ENCODE peak calls at places on chromosomes 5 and 9, in seven cellular contexts. One of them, this sample, is unnamed.

GRCh38 chr9:133440884-133441283 is 18.7 kb downstream of the ADAMTS13 start:
- DNase-seq in adrenal gland: no peak
- DNase-seq in stomach: no peak
- DNase-seq in lower lobe of right lung: no peak
- DNase-seq in T follicular helper cell: no peak
- DNase-seq in T-helper 9 cell: no peak
- DNase-seq in CD4-positive, alpha-beta T cell: no peak
- DNase-seq in this sample: no peak

GRCh38 chr5:53983568-53984465 is 326.6 kb downstream of the ARL15 start:
- DNase-seq in stomach: no peak
- DNase-seq in CD4-positive, alpha-beta T cell: no peak
- DNase-seq in adrenal gland: no peak
- DNase-seq in T follicular helper cell: no peak
- DNase-seq in T-helper 9 cell: no peak
- DNase-seq in lower lobe of right lung: no peak
- DNase-seq in this sample: no peak

GRCh38 chr5:50720061-50720460 is 53.6 kb downstream of the PARP8 start:
- DNase-seq in T follicular helper cell: no peak
- DNase-seq in stomach: no peak
- DNase-seq in lower lobe of right lung: no peak
- DNase-seq in adrenal gland: no peak
- DNase-seq in CD4-positive, alpha-beta T cell: no peak
- DNase-seq in T-helper 9 cell: no peak
- DNase-seq in this sample: no peak

GRCh38 chr5:1555011-1555807 is 31.4 kb upstream of the LPCAT1 start:
- DNase-seq in CD4-positive, alpha-beta T cell: no peak
- DNase-seq in T follicular helper cell: no peak
- DNase-seq in stomach: no peak
- DNase-seq in T-helper 9 cell: no peak
- DNase-seq in lower lobe of right lung: peak
- DNase-seq in adrenal gland: peak
- DNase-seq in this sample: peak

GRCh38 chr5:33310471-33310870 is 130.3 kb upstream of the TARS1 start:
- DNase-seq in stomach: no peak
- DNase-seq in adrenal gland: no peak
- DNase-seq in T-helper 9 cell: no peak
- DNase-seq in CD4-positive, alpha-beta T cell: no peak
- DNase-seq in lower lobe of right lung: no peak
- DNase-seq in T follicular helper cell: no peak
- DNase-seq in this sample: no peak

GRCh38 chr9:32550046-32550608 is 2.0 kb upstream of the SMIM27 start:
- DNase-seq in lower lobe of right lung: no peak
- DNase-seq in T follicular helper cell: no peak
- DNase-seq in T-helper 9 cell: no peak
- DNase-seq in stomach: no peak
- DNase-seq in adrenal gland: no peak
- DNase-seq in CD4-positive, alpha-beta T cell: no peak
- DNase-seq in this sample: no peak

GRCh38 chr5:172315599-172316531 is 32.3 kb upstream of the UBTD2 start:
- DNase-seq in adrenal gland: no peak
- DNase-seq in lower lobe of right lung: no peak
- DNase-seq in T follicular helper cell: no peak
- DNase-seq in T-helper 9 cell: no peak
- DNase-seq in stomach: no peak
- DNase-seq in CD4-positive, alpha-beta T cell: no peak
- DNase-seq in this sample: no peak

GRCh38 chr5:178732281-178732680 is 1.8 kb upstream of the ZNF354A start:
- DNase-seq in stomach: no peak
- DNase-seq in lower lobe of right lung: no peak
- DNase-seq in T follicular helper cell: no peak
- DNase-seq in T-helper 9 cell: no peak
- DNase-seq in CD4-positive, alpha-beta T cell: no peak
- DNase-seq in adrenal gland: no peak
- DNase-seq in this sample: no peak

GRCh38 chr5:81151546-81151945 is 81.6 kb upstream of the CKMT2 start:
- DNase-seq in CD4-positive, alpha-beta T cell: no peak
- DNase-seq in stomach: no peak
- DNase-seq in lower lobe of right lung: no peak
- DNase-seq in T follicular helper cell: no peak
- DNase-seq in adrenal gland: no peak
- DNase-seq in T-helper 9 cell: no peak
- DNase-seq in this sample: no peak

GRCh38 chr5:56269216-56269927 is 36.2 kb upstream of the ANKRD55 start:
- DNase-seq in lower lobe of right lung: no peak
- DNase-seq in stomach: no peak
- DNase-seq in T-helper 9 cell: no peak
- DNase-seq in adrenal gland: peak
- DNase-seq in CD4-positive, alpha-beta T cell: no peak
- DNase-seq in T follicular helper cell: no peak
- DNase-seq in this sample: peak

GRCh38 chr9:110027624-110028023 is 180.3 kb downstream of the C9orf152 start:
- DNase-seq in adrenal gland: peak
- DNase-seq in stomach: no peak
- DNase-seq in CD4-positive, alpha-beta T cell: no peak
- DNase-seq in T follicular helper cell: no peak
- DNase-seq in T-helper 9 cell: no peak
- DNase-seq in lower lobe of right lung: no peak
- DNase-seq in this sample: no peak

GRCh38 chr9:34374905-34375552 is 1.7 kb downstream of the MYORG start:
- DNase-seq in adrenal gland: no peak
- DNase-seq in lower lobe of right lung: no peak
- DNase-seq in stomach: peak
- DNase-seq in CD4-positive, alpha-beta T cell: no peak
- DNase-seq in T follicular helper cell: no peak
- DNase-seq in T-helper 9 cell: no peak
- DNase-seq in this sample: no peak

GRCh38 chr5:123701511-123702200 is 189.7 kb downstream of the CSNK1G3 start:
- DNase-seq in adrenal gland: no peak
- DNase-seq in T follicular helper cell: no peak
- DNase-seq in stomach: no peak
- DNase-seq in T-helper 9 cell: no peak
- DNase-seq in lower lobe of right lung: no peak
- DNase-seq in CD4-positive, alpha-beta T cell: no peak
- DNase-seq in this sample: no peak

GRCh38 chr9:33881635-33882034 is 64.7 kb downstream of the UBE2R2 start:
- DNase-seq in CD4-positive, alpha-beta T cell: no peak
- DNase-seq in T follicular helper cell: no peak
- DNase-seq in stomach: no peak
- DNase-seq in adrenal gland: no peak
- DNase-seq in lower lobe of right lung: no peak
- DNase-seq in T-helper 9 cell: no peak
- DNase-seq in this sample: no peak

GRCh38 chr5:132496631-132497487 is 6.3 kb upstream of the IRF1 start:
- DNase-seq in stomach: peak
- DNase-seq in T-helper 9 cell: no peak
- DNase-seq in lower lobe of right lung: peak
- DNase-seq in adrenal gland: peak
- DNase-seq in T follicular helper cell: no peak
- DNase-seq in CD4-positive, alpha-beta T cell: peak
- DNase-seq in this sample: peak

GRCh38 chr5:128905225-128906110 is 59.8 kb upstream of the SLC27A6 start:
- DNase-seq in T follicular helper cell: peak
- DNase-seq in T-helper 9 cell: peak
- DNase-seq in CD4-positive, alpha-beta T cell: peak
- DNase-seq in lower lobe of right lung: no peak
- DNase-seq in adrenal gland: peak
- DNase-seq in stomach: no peak
- DNase-seq in this sample: peak

GRCh38 chr5:94245608-94246007 is 372.8 kb downstream of the KIAA0825 start:
- DNase-seq in CD4-positive, alpha-beta T cell: no peak
- DNase-seq in T follicular helper cell: no peak
- DNase-seq in stomach: no peak
- DNase-seq in adrenal gland: no peak
- DNase-seq in lower lobe of right lung: peak
- DNase-seq in T-helper 9 cell: no peak
- DNase-seq in this sample: no peak

GRCh38 chr9:97545507-97545906 is 44.0 kb downstream of the TMOD1 start:
- DNase-seq in adrenal gland: no peak
- DNase-seq in lower lobe of right lung: no peak
- DNase-seq in T-helper 9 cell: no peak
- DNase-seq in CD4-positive, alpha-beta T cell: no peak
- DNase-seq in T follicular helper cell: no peak
- DNase-seq in stomach: no peak
- DNase-seq in this sample: no peak

GRCh38 chr5:76083555-76084495 is 642 bp downstream of the SV2C start:
- DNase-seq in lower lobe of right lung: no peak
- DNase-seq in CD4-positive, alpha-beta T cell: no peak
- DNase-seq in T-helper 9 cell: no peak
- DNase-seq in adrenal gland: no peak
- DNase-seq in T follicular helper cell: no peak
- DNase-seq in stomach: no peak
- DNase-seq in this sample: no peak

GRCh38 chr9:112894031-112894430 is 3.4 kb upstream of the SLC46A2 start:
- DNase-seq in T follicular helper cell: no peak
- DNase-seq in adrenal gland: no peak
- DNase-seq in stomach: no peak
- DNase-seq in T-helper 9 cell: no peak
- DNase-seq in lower lobe of right lung: no peak
- DNase-seq in CD4-positive, alpha-beta T cell: no peak
- DNase-seq in this sample: no peak

GRCh38 chr9:96663506-96664120 is 8.5 kb upstream of the PRXL2C start:
- DNase-seq in adrenal gland: no peak
- DNase-seq in stomach: no peak
- DNase-seq in T follicular helper cell: no peak
- DNase-seq in T-helper 9 cell: no peak
- DNase-seq in CD4-positive, alpha-beta T cell: no peak
- DNase-seq in lower lobe of right lung: no peak
- DNase-seq in this sample: no peak

GRCh38 chr5:34543687-34544086 is 112.4 kb upstream of the RAI14 start:
- DNase-seq in stomach: no peak
- DNase-seq in lower lobe of right lung: no peak
- DNase-seq in T-helper 9 cell: no peak
- DNase-seq in CD4-positive, alpha-beta T cell: no peak
- DNase-seq in adrenal gland: no peak
- DNase-seq in T follicular helper cell: no peak
- DNase-seq in this sample: no peak

GRCh38 chr5:133400831-133401351 is 211.4 kb downstream of the FSTL4 start:
- DNase-seq in CD4-positive, alpha-beta T cell: no peak
- DNase-seq in adrenal gland: no peak
- DNase-seq in T follicular helper cell: no peak
- DNase-seq in stomach: no peak
- DNase-seq in T-helper 9 cell: no peak
- DNase-seq in lower lobe of right lung: no peak
- DNase-seq in this sample: no peak

GRCh38 chr5:1865948-1866347 is 16.8 kb downstream of the IRX4 start:
- DNase-seq in stomach: no peak
- DNase-seq in T-helper 9 cell: no peak
- DNase-seq in CD4-positive, alpha-beta T cell: no peak
- DNase-seq in lower lobe of right lung: no peak
- DNase-seq in adrenal gland: no peak
- DNase-seq in T follicular helper cell: no peak
- DNase-seq in this sample: no peak

GRCh38 chr5:14724633-14725032 is 60.1 kb downstream of the OTULIN start:
- DNase-seq in T-helper 9 cell: no peak
- DNase-seq in adrenal gland: no peak
- DNase-seq in lower lobe of right lung: no peak
- DNase-seq in CD4-positive, alpha-beta T cell: no peak
- DNase-seq in T follicular helper cell: no peak
- DNase-seq in stomach: no peak
- DNase-seq in this sample: no peak

GRCh38 chr5:35230043-35230611 is at the start of gene PRLR:
- DNase-seq in adrenal gland: peak
- DNase-seq in CD4-positive, alpha-beta T cell: no peak
- DNase-seq in T-helper 9 cell: no peak
- DNase-seq in lower lobe of right lung: peak
- DNase-seq in stomach: peak
- DNase-seq in T follicular helper cell: no peak
- DNase-seq in this sample: peak

GRCh38 chr9:75036793-75037192 is 8.7 kb upstream of the CARNMT1 start:
- DNase-seq in T-helper 9 cell: no peak
- DNase-seq in adrenal gland: no peak
- DNase-seq in lower lobe of right lung: no peak
- DNase-seq in stomach: no peak
- DNase-seq in CD4-positive, alpha-beta T cell: no peak
- DNase-seq in T follicular helper cell: no peak
- DNase-seq in this sample: no peak

GRCh38 chr9:121743441-121744001 is 92.1 kb downstream of the DAB2IP start:
- DNase-seq in T-helper 9 cell: no peak
- DNase-seq in T follicular helper cell: no peak
- DNase-seq in CD4-positive, alpha-beta T cell: no peak
- DNase-seq in adrenal gland: peak
- DNase-seq in stomach: peak
- DNase-seq in lower lobe of right lung: peak
- DNase-seq in this sample: peak

GRCh38 chr9:14023285-14023684 is 290.7 kb downstream of the NFIB start:
- DNase-seq in lower lobe of right lung: no peak
- DNase-seq in T-helper 9 cell: no peak
- DNase-seq in CD4-positive, alpha-beta T cell: no peak
- DNase-seq in stomach: no peak
- DNase-seq in adrenal gland: no peak
- DNase-seq in T follicular helper cell: no peak
- DNase-seq in this sample: no peak

GRCh38 chr5:128413356-128413755 is 124.7 kb downstream of the FBN2 start:
- DNase-seq in lower lobe of right lung: no peak
- DNase-seq in T follicular helper cell: no peak
- DNase-seq in CD4-positive, alpha-beta T cell: no peak
- DNase-seq in adrenal gland: no peak
- DNase-seq in stomach: no peak
- DNase-seq in T-helper 9 cell: no peak
- DNase-seq in this sample: no peak

GRCh38 chr5:124418390-124418789 is 328.0 kb downstream of the ZNF608 start:
- DNase-seq in T follicular helper cell: no peak
- DNase-seq in CD4-positive, alpha-beta T cell: no peak
- DNase-seq in lower lobe of right lung: no peak
- DNase-seq in T-helper 9 cell: no peak
- DNase-seq in stomach: no peak
- DNase-seq in adrenal gland: no peak
- DNase-seq in this sample: no peak

This sample was measured in uterus.